ENCODE peak calls at places on chromosomes 2 and 18, in four cellular contexts. Q, J, Z and X are unnamed samples.
A peak's percentile ranks its signal among the peaks of the same experiment; 100 is the strongest.

GRCh38 chr2:142065156-142065555 is 65.7 kb downstream of the LRP1B start:
- DNase-seq in Z (no peak), Q (no peak), J (no peak), X (no peak)

GRCh38 chr2:225597911-225598310 is 198.4 kb downstream of the NYAP2 start:
- DNase-seq in Q (no peak), Z (no peak), J (no peak), X (no peak)

GRCh38 chr2:237673130-237673921 is 45.9 kb downstream of the LRRFIP1 start:
- DNase-seq in J (peak; percentile 79), Q (peak; percentile 91), Z (peak; percentile 24), X (peak; percentile 74)

GRCh38 chr2:218029366-218030360 is 26.9 kb upstream of the TNS1 start:
- DNase-seq in Q (peak; percentile 52), J (no peak), Z (no peak), X (no peak)

GRCh38 chr2:138021154-138021553 is 56.9 kb downstream of the HNMT start:
- DNase-seq in Z (no peak), Q (no peak), J (no peak), X (no peak)

GRCh38 chr2:11430729-11431128 is 35.2 kb downstream of the E2F6 start:
- DNase-seq in Z (no peak), J (no peak), Q (no peak), X (no peak)

GRCh38 chr2:177758591-177759371 is 313.8 kb downstream of the PDE11A start:
- DNase-seq in Q (no peak), Z (peak; percentile 19), J (peak; percentile 70), X (peak; percentile 80)

GRCh38 chr18:23881778-23882177 is 132.8 kb upstream of the TTC39C start:
- DNase-seq in Q (no peak), Z (no peak), J (no peak), X (no peak)

GRCh38 chr18:48851563-48851962 is 99.2 kb downstream of the SMAD7 start:
- DNase-seq in Q (no peak), J (no peak), Z (peak; percentile 13), X (no peak)

GRCh38 chr2:70115646-70116442 is 28.6 kb downstream of the PCBP1 start:
- DNase-seq in Q (peak; percentile 50), J (no peak), Z (no peak), X (no peak)

GRCh38 chr2:143473206-143473605 is 344.0 kb downstream of the ARHGAP15 start:
- DNase-seq in J (peak; percentile 60), Z (no peak), Q (no peak), X (peak; percentile 51)

GRCh38 chr2:108184421-108184820 is 55.3 kb upstream of the SULT1C3 start:
- DNase-seq in J (peak; percentile 9), Z (no peak), Q (no peak), X (no peak)

GRCh38 chr2:160076239-160076638 is 13.8 kb upstream of the PLA2R1 start:
- DNase-seq in Z (no peak), Q (no peak), J (no peak), X (no peak)

GRCh38 chr2:58479557-58480120 is 238.5 kb upstream of the FANCL start:
- DNase-seq in Z (no peak), J (no peak), Q (no peak), X (no peak)

GRCh38 chr2:7053650-7054262 is 136.5 kb downstream of the RNF144A start:
- DNase-seq in Q (no peak), Z (peak; percentile 19), J (no peak), X (no peak)

GRCh38 chr2:212854766-212855165 is 296.6 kb downstream of the IKZF2 start:
- DNase-seq in J (no peak), Q (no peak), Z (no peak), X (no peak)

GRCh38 chr2:127118467-127118866 is 11.5 kb upstream of the BIN1 start:
- DNase-seq in Z (peak; percentile 68), Q (peak; percentile 42), J (no peak), X (no peak)

GRCh38 chr2:95008311-95008710 is 17.2 kb upstream of the MAL start:
- DNase-seq in Z (no peak), Q (peak; percentile 54), J (no peak), X (no peak)

GRCh38 chr2:85899284-85899683 is 10.5 kb upstream of the ST3GAL5 start:
- DNase-seq in J (no peak), Z (no peak), Q (no peak), X (no peak)